ENCODE peak calls at places on chromosomes 16 and 17, in nine cellular contexts. A, G, C, V, F, X, U, P and L are unnamed samples.

GRCh38 chr17:73888875-73889274 is 244.6 kb upstream of the SDK2 start:
- DNase-seq in U (no peak), A (no peak), V (no peak), G (no peak), F (no peak), C (no peak), P (no peak), X (no peak), L (no peak)

GRCh38 chr17:21183468-21183867 is 30.5 kb downstream of the TMEM11 start:
- DNase-seq in G (no peak), V (no peak), C (no peak), A (no peak), U (no peak), X (no peak), F (no peak), P (no peak), L (no peak)

GRCh38 chr16:68987734-68988457 is 117.6 kb upstream of the HAS3 start:
- DNase-seq in U (no peak), A (no peak), V (no peak), F (no peak), P (no peak), C (no peak), X (no peak), G (no peak), L (no peak)

GRCh38 chr17:77869665-77870132 is 88.8 kb upstream of the TNRC6C start:
- DNase-seq in A (no peak), X (no peak), V (no peak), C (no peak), F (no peak), U (no peak), P (no peak), G (no peak), L (no peak)

GRCh38 chr17:57874434-57875108 is 24.7 kb upstream of the MRPS23 start:
- DNase-seq in A (no peak), U (peak), V (peak), G (no peak), P (peak), F (no peak), C (peak), X (peak), L (peak)

GRCh38 chr17:43085489-43085888 is 39.7 kb downstream of the BRCA1 start:
- DNase-seq in X (peak), P (no peak), V (no peak), C (no peak), G (no peak), A (peak), F (no peak), U (peak), L (peak)

GRCh38 chr16:57299009-57299718 is 14.7 kb upstream of the PLLP start:
- DNase-seq in A (peak), C (no peak), V (no peak), X (peak), G (peak), P (peak), F (no peak), U (no peak), L (peak)

GRCh38 chr16:84550096-84550495 is 45.6 kb upstream of the MEAK7 start:
- DNase-seq in C (no peak), P (no peak), X (no peak), A (peak), G (no peak), U (no peak), V (no peak), F (no peak), L (no peak)

GRCh38 chr16:88781140-88782077 is 3.6 kb downstream of the PIEZO1 start:
- DNase-seq in A (no peak), X (no peak), V (no peak), U (no peak), F (no peak), P (no peak), G (peak), C (peak), L (no peak)

GRCh38 chr16:3641801-3642396 is 12.6 kb upstream of the DNASE1 start:
- DNase-seq in A (no peak), U (no peak), P (no peak), V (no peak), C (no peak), G (peak), X (no peak), F (no peak), L (no peak)

GRCh38 chr17:44170499-44171201 is at the start of gene ASB16:
- DNase-seq in G (no peak), V (no peak), P (peak), U (peak), C (no peak), A (no peak), F (no peak), X (peak), L (no peak)

GRCh38 chr16:88965826-88966480 is 11.1 kb downstream of the CBFA2T3 start:
- DNase-seq in G (no peak), V (no peak), P (no peak), A (no peak), U (no peak), X (no peak), C (no peak), F (no peak), L (no peak)

GRCh38 chr16:70770291-70770967 is 30.5 kb downstream of the VAC14 start:
- DNase-seq in G (no peak), F (no peak), A (peak), V (no peak), C (no peak), X (no peak), U (no peak), P (peak), L (peak)

GRCh38 chr16:16027728-16028310 is 78.4 kb downstream of the ABCC1 start:
- DNase-seq in A (no peak), C (no peak), X (no peak), F (no peak), U (no peak), P (no peak), G (no peak), V (no peak), L (no peak)

GRCh38 chr17:66281671-66282369 is 20.6 kb upstream of the PRKCA start:
- DNase-seq in P (no peak), U (no peak), V (no peak), G (no peak), X (no peak), A (peak), F (no peak), C (no peak), L (no peak)

GRCh38 chr17:50268632-50269287 is 5.5 kb upstream of the TMEM92 start:
- DNase-seq in F (no peak), C (no peak), X (no peak), G (peak), A (no peak), P (peak), U (peak), V (no peak), L (no peak)

GRCh38 chr16:85421338-85422123 is 191.6 kb upstream of the GSE1 start:
- DNase-seq in P (no peak), V (no peak), C (no peak), A (no peak), G (peak), U (no peak), F (no peak), X (no peak), L (no peak)

GRCh38 chr17:65092262-65092661 is 35.7 kb upstream of the GNA13 start:
- DNase-seq in U (no peak), X (peak), G (no peak), V (no peak), P (no peak), F (no peak), A (peak), C (no peak), L (no peak)

GRCh38 chr17:7956208-7956965 is 24.4 kb downstream of the CNTROB start:
- DNase-seq in U (peak), P (peak), G (no peak), X (peak), C (no peak), V (no peak), F (no peak), A (no peak), L (no peak)